ENCODE peak calls at places on chromosomes 16 and 17, in seven cellular contexts. V, R, E, X, B, Q and A are unnamed samples.

GRCh38 chr16:23500212-23500865 is 10.0 kb downstream of the GGA2 start:
- DNase-seq in V (no peak), R (no peak), E (no peak), X (no peak), B (no peak), Q (no peak), A (peak; percentile 61)

GRCh38 chr17:13244511-13244910 is 226.7 kb upstream of the ELAC2 start:
- DNase-seq in V (no peak), R (no peak), E (no peak), X (peak; percentile 61), B (no peak), Q (no peak), A (no peak)

GRCh38 chr17:28381141-28381825 is 9.8 kb downstream of the SARM1 start:
- DNase-seq in V (no peak), R (no peak), E (no peak), X (no peak), B (peak; percentile 91), Q (no peak), A (peak; percentile 65)

GRCh38 chr16:49599281-49599680 is 225.7 kb downstream of the C16orf78 start:
- DNase-seq in V (no peak), R (no peak), E (no peak), X (no peak), B (peak; percentile 16), Q (no peak), A (no peak)

GRCh38 chr17:8918811-8919210 is 46.7 kb downstream of the PIK3R5 start:
- DNase-seq in V (no peak), R (no peak), E (no peak), X (no peak), B (no peak), Q (no peak), A (no peak)

GRCh38 chr16:65509172-65509571 is 387.3 kb upstream of the CDH11 start:
- DNase-seq in V (no peak), R (no peak), E (no peak), X (no peak), B (no peak), Q (no peak), A (no peak)

GRCh38 chr16:10805362-10805761 is 13.2 kb downstream of the TVP23A start:
- DNase-seq in V (no peak), R (no peak), E (no peak), X (no peak), B (no peak), Q (no peak), A (no peak)

GRCh38 chr16:51056331-51056730 is 94.7 kb downstream of the SALL1 start:
- DNase-seq in V (no peak), R (no peak), E (no peak), X (no peak), B (no peak), Q (no peak), A (no peak)

GRCh38 chr17:41492771-41493170 is 3.1 kb upstream of the KRT36 start:
- DNase-seq in V (no peak), R (no peak), E (no peak), X (no peak), B (no peak), Q (no peak), A (no peak)

GRCh38 chr16:87317766-87318121 is 552 bp upstream of the C16orf95 start:
- DNase-seq in V (peak; percentile 56), R (peak; percentile 49), E (peak; percentile 26), X (no peak), B (no peak), Q (peak; percentile 54), A (peak; percentile 84)

GRCh38 chr17:8117980-8118768 is at the start of gene ALOXE3:
- DNase-seq in V (peak; percentile 82), R (no peak), E (peak; percentile 73), X (peak; percentile 35), B (peak; percentile 72), Q (no peak), A (peak; percentile 74)

GRCh38 chr16:69482410-69482951 is 58.1 kb downstream of the CYB5B start:
- DNase-seq in V (no peak), R (no peak), E (peak; percentile 60), X (peak; percentile 65), B (no peak), Q (peak; percentile 83), A (no peak)

GRCh38 chr17:28643979-28644781 is 778 bp downstream of the BLTP2 start:
- DNase-seq in V (peak; percentile 76), R (peak; percentile 46), E (no peak), X (peak; percentile 33), B (peak; percentile 60), Q (no peak), A (peak; percentile 64)

GRCh38 chr17:35540589-35541404 is 3.3 kb upstream of the SLFN12L start:
- DNase-seq in V (no peak), R (no peak), E (no peak), X (peak; percentile 49), B (no peak), Q (peak; percentile 68), A (peak; percentile 71)

GRCh38 chr16:29814592-29814991 is 1.4 kb upstream of the PAGR1 start:
- DNase-seq in V (no peak), R (no peak), E (no peak), X (no peak), B (no peak), Q (no peak), A (no peak)

GRCh38 chr16:29815032-29815721 is 775 bp upstream of the PAGR1 start:
- DNase-seq in V (no peak), R (no peak), E (no peak), X (no peak), B (peak; percentile 61), Q (no peak), A (no peak)

GRCh38 chr16:29818082-29818481 is 2.1 kb downstream of the PAGR1 start:
- DNase-seq in V (no peak), R (no peak), E (no peak), X (no peak), B (no peak), Q (no peak), A (no peak)

GRCh38 chr16:29816694-29817441 is 916 bp downstream of the PAGR1 start:
- DNase-seq in V (peak; percentile 71), R (peak; percentile 62), E (no peak), X (no peak), B (peak; percentile 80), Q (peak; percentile 85), A (peak; percentile 70)

DNA sequence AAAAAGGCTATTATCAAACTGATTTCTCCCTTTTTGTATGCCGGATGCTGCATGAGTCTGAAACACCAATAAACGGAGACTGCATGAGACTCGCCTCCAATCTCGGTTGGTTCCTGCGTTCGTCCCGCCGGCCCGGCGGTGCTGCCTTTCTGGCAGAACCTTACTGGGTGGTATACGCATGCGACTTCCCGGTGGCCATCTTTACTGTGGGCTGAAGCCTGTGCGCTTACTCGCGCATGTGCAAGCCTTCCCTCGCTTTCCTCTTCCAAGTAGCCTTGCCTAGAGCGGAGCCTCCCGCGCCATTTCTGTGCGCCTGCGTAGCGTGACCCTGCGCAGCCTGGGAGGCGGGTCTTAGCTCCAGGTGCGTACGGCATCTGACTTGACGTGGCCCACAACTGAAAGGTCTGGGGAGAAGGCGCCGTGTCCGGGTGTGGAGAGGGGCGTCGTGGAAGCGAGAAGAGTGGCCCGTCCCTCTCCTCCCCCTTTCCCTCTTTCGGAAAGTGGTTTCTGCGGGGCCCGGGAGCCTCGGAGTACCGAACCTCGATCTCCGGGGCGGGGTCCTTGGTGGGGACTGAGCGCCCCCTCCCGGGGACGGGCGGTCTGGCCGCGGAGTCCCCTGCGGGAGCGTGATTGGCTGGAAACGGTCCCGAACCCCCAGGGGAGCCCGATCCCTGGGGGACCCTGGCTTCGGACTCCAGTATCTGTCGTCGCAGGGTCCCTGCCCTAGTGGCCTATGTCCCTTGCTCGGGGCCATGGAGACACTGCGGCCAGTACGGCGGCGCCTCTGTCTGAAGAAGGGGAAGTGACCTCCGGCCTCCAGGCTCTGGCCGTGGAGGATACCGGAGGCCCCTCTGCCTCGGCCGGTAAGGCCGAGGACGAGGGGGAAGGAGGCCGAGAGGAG is at the start of gene PAGR1:
- DNase-seq in V (peak; percentile 100), R (peak; percentile 96), E (peak; percentile 99), X (peak; percentile 97), B (peak; percentile 98), Q (peak; percentile 98), A (peak; percentile 99)
- TF ChIP-seq POLR2A in V (peak; percentile 88), R (peak; percentile 83), E (peak; percentile 48), X (peak; percentile 87), B (peak; percentile 86), Q (no peak), A (peak; percentile 75)

DNA sequence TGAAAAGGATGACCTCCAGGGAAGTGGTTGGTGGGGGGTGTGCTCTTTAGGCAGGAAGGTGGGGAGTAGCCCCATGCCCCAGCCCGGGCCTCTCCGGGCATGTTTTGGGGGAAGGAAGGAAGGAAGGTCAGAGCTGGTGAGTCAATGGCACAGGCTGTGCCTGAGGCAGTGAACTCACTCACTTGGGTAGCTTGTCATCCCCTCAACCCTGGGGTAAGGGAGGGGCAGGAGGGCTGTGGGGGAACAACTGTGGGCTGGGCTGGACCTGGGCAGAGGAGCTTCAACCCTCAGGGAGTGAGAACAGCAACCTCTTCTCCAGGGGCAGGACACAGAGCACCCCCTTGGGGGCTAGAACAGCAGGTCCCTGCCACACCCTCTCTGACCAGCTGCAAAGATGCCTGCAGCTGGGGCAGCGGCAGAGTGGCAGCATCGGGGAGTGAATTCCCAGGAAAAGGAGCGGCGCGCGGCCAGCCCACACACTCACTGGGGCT is 6.3 kb downstream of the CSF3 start:
- DNase-seq in V (peak; percentile 56), R (peak; percentile 5), E (peak; percentile 72), X (no peak), B (no peak), Q (peak; percentile 47), A (no peak)
- TF ChIP-seq POLR2A in V (no peak), R (no peak), E (no peak), X (no peak), B (no peak), Q (no peak), A (no peak)

DNA sequence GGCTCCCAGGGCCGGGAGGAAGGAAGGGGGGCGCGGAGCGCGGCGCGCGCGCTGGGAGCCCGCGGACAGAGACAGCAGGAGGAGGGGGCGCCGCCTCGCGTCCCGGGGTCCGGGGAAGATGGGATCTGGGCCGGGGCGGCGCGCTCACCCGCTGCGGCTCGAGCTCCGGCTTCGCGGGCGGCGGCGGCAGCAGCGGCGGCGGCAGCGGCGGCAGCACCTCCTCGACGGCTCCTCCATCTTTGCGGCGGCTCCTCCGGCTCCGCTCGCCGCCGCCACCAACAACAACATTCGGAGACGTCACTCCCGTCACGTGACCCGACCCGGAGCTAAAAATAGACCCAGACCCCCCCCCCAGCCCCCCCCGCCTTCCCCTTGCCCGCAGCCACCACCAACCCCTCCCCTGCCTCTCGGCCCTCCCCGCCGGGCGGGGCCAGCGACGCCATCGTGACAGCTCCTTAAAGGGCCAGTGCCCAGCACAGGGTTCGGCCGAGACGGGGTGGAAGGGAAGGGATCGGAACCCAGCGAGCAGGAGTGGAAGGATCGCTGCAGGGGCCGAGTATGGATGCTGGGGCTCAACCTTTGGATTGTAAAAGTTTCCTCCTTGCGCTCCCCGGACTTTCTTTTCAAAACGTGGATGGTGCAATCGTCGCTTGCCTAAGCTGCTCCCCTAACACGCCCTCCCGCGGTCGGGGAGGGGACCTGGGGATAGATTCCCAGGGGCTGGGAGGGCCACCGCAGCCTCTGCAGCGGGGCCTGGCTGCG is at the start of gene HDAC5:
- DNase-seq in V (peak; percentile 96), R (peak; percentile 94), E (peak; percentile 96), X (peak; percentile 98), B (peak; percentile 93), Q (peak; percentile 98), A (peak; percentile 96)
- TF ChIP-seq POLR2A in V (peak; percentile 60), R (peak; percentile 56), E (peak; percentile 25), X (peak; percentile 95), B (peak; percentile 38), Q (peak; percentile 79), A (peak; percentile 40)

DNA sequence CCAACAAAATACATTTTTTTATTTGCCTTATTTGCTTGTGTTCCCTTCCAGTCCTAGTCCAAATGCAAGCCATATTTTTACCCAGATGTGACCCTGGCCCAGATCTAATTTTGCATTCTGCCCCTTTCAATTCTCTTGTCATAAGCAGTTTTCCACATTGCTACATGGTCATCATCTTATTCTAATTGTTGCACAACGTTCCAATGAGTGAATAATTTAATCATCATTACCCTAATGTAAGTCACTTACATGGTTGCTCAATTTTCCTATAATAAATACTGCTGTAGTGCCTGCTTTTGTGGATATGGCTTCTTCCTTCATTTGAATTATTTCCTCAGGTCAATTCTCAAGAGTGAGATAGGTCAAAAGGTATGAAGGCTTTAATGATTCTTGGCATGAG is 12.8 kb downstream of the RSAD1 start:
- DNase-seq in V (no peak), R (no peak), E (no peak), X (no peak), B (no peak), Q (no peak), A (no peak)
- TF ChIP-seq POLR2A in V (no peak), R (no peak), E (no peak), X (no peak), B (no peak), Q (no peak), A (no peak)